ENCODE peak calls at places on chromosomes 12 and 14, in six cellular contexts. One of them, this sample, is unnamed.

GRCh38 chr14:35897616-35898111 is 71.5 kb downstream of the BRMS1L start:
- DNase-seq in GM20000: no peak
- DNase-seq in T-helper 2 cell: no peak
- DNase-seq in Karpas-422: no peak
- DNase-seq in LoVo: no peak
- DNase-seq in naive B cell: no peak
- DNase-seq in this sample: no peak

GRCh38 chr12:1575287-1575798 is 19.0 kb downstream of the FBXL14 start:
- DNase-seq in GM20000: no peak
- DNase-seq in T-helper 2 cell: no peak
- DNase-seq in Karpas-422: peak; percentile 46
- DNase-seq in LoVo: no peak
- DNase-seq in naive B cell: no peak
- DNase-seq in this sample: no peak

GRCh38 chr14:31457665-31458659 is 656 bp upstream of the DTD2 start:
- DNase-seq in GM20000: no peak
- DNase-seq in T-helper 2 cell: no peak
- DNase-seq in Karpas-422: no peak
- DNase-seq in LoVo: no peak
- DNase-seq in naive B cell: no peak
- DNase-seq in this sample: no peak

GRCh38 chr12:75917083-75917482 is 114.5 kb downstream of the PHLDA1 start:
- DNase-seq in GM20000: no peak
- DNase-seq in T-helper 2 cell: no peak
- DNase-seq in Karpas-422: peak; percentile 80
- DNase-seq in LoVo: no peak
- DNase-seq in naive B cell: peak; percentile 35
- DNase-seq in this sample: no peak

GRCh38 chr12:57846285-57846576 is 298 bp downstream of the CTDSP2 start:
- DNase-seq in GM20000: peak; percentile 63
- DNase-seq in T-helper 2 cell: no peak
- DNase-seq in Karpas-422: peak; percentile 59
- DNase-seq in LoVo: no peak
- DNase-seq in naive B cell: peak; percentile 52
- DNase-seq in this sample: no peak

GRCh38 chr12:127060933-127061332 is 1206.0 kb upstream of the TMEM132C start:
- DNase-seq in GM20000: no peak
- DNase-seq in T-helper 2 cell: no peak
- DNase-seq in Karpas-422: no peak
- DNase-seq in LoVo: no peak
- DNase-seq in naive B cell: no peak
- DNase-seq in this sample: no peak

GRCh38 chr14:99581371-99581770 is 22.6 kb downstream of the CCDC85C start:
- DNase-seq in GM20000: no peak
- DNase-seq in T-helper 2 cell: no peak
- DNase-seq in Karpas-422: no peak
- DNase-seq in LoVo: no peak
- DNase-seq in naive B cell: no peak
- DNase-seq in this sample: no peak

GRCh38 chr14:25231006-25231405 is 181.1 kb upstream of the STXBP6 start:
- DNase-seq in GM20000: no peak
- DNase-seq in T-helper 2 cell: no peak
- DNase-seq in Karpas-422: no peak
- DNase-seq in LoVo: no peak
- DNase-seq in naive B cell: no peak
- DNase-seq in this sample: no peak

GRCh38 chr12:89179245-89179644 is 173.1 kb downstream of the DUSP6 start:
- DNase-seq in GM20000: no peak
- DNase-seq in T-helper 2 cell: no peak
- DNase-seq in Karpas-422: no peak
- DNase-seq in LoVo: no peak
- DNase-seq in naive B cell: no peak
- DNase-seq in this sample: no peak

GRCh38 chr14:50948205-50948604 is 3.9 kb upstream of the PYGL start:
- DNase-seq in GM20000: no peak
- DNase-seq in T-helper 2 cell: no peak
- DNase-seq in Karpas-422: no peak
- DNase-seq in LoVo: no peak
- DNase-seq in naive B cell: no peak
- DNase-seq in this sample: no peak

GRCh38 chr14:58430156-58430555 is 2.6 kb downstream of the KIAA0586 start:
- DNase-seq in GM20000: no peak
- DNase-seq in T-helper 2 cell: no peak
- DNase-seq in Karpas-422: no peak
- DNase-seq in LoVo: no peak
- DNase-seq in naive B cell: no peak
- DNase-seq in this sample: no peak

GRCh38 chr12:22477894-22478287 is 66.5 kb downstream of the C2CD5 start:
- DNase-seq in GM20000: peak; percentile 17
- DNase-seq in T-helper 2 cell: no peak
- DNase-seq in Karpas-422: no peak
- DNase-seq in LoVo: no peak
- DNase-seq in naive B cell: no peak
- DNase-seq in this sample: no peak

GRCh38 chr12:121246893-121247557 is 37.1 kb downstream of the P2RX4 start:
- DNase-seq in GM20000: no peak
- DNase-seq in T-helper 2 cell: no peak
- DNase-seq in Karpas-422: no peak
- DNase-seq in LoVo: no peak
- DNase-seq in naive B cell: no peak
- DNase-seq in this sample: no peak

GRCh38 chr12:118136559-118137003 is 657 bp downstream of the PEBP1 start:
- DNase-seq in GM20000: peak; percentile 73
- DNase-seq in T-helper 2 cell: no peak
- DNase-seq in Karpas-422: peak; percentile 78
- DNase-seq in LoVo: peak; percentile 29
- DNase-seq in naive B cell: peak; percentile 25
- DNase-seq in this sample: peak; percentile 50

GRCh38 chr12:121124402-121125109 is 8.1 kb upstream of the P2RX7 start:
- DNase-seq in GM20000: no peak
- DNase-seq in T-helper 2 cell: no peak
- DNase-seq in Karpas-422: no peak
- DNase-seq in LoVo: peak; percentile 94
- DNase-seq in naive B cell: no peak
- DNase-seq in this sample: peak; percentile 35

GRCh38 chr14:105525861-105526780 is at the start of gene TMEM121:
- DNase-seq in GM20000: peak; percentile 73
- DNase-seq in T-helper 2 cell: no peak
- DNase-seq in Karpas-422: no peak
- DNase-seq in LoVo: peak; percentile 30
- DNase-seq in naive B cell: peak; percentile 32
- DNase-seq in this sample: peak; percentile 43